ENCODE peak calls at places on chromosome 1, in eight cellular contexts. Y is heart left ventricle; S is uterus; I is CD8-positive, alpha-beta memory T cell; D is neuronal stem cell; W is HAP-1; A is neural progenitor cell; L is CD4-positive, CD25-positive, alpha-beta regulatory T cell. Q is an unnamed sample.
A peak's percentile ranks its signal among the peaks of the same experiment; 100 is the strongest.

GRCh38 chr1:64877151-64877550 is 89.2 kb downstream of the JAK1 start:
- DNase-seq in Y (no peak), S (no peak), I (peak; percentile 62), D (no peak), W (no peak), A (no peak), L (peak; percentile 82), Q (no peak)

GRCh38 chr1:192808588-192809285 is at the start of gene RGS2:
- DNase-seq in Y (peak; percentile 93), S (peak; percentile 93), I (peak; percentile 93), D (peak; percentile 91), W (peak; percentile 94), A (peak; percentile 96), L (peak; percentile 89), Q (peak; percentile 92)

GRCh38 chr1:193919827-193920226 is 733.4 kb upstream of the B3GALT2 start:
- DNase-seq in Y (no peak), S (no peak), I (no peak), D (no peak), W (no peak), A (no peak), L (no peak), Q (no peak)

GRCh38 chr1:94258873-94259331 is 21.5 kb upstream of the ARHGAP29 start:
- DNase-seq in Y (peak; percentile 22), S (peak; percentile 30), I (no peak), D (no peak), W (no peak), A (no peak), L (no peak), Q (peak; percentile 56)

GRCh38 chr1:199522936-199523335 is 504.6 kb upstream of the NR5A2 start:
- DNase-seq in Y (no peak), S (no peak), I (no peak), D (no peak), W (no peak), A (no peak), L (no peak), Q (no peak)

GRCh38 chr1:240342251-240342625 is 250.6 kb downstream of the FMN2 start:
- DNase-seq in Y (no peak), S (no peak), I (no peak), D (no peak), W (no peak), A (no peak), L (no peak), Q (no peak)

GRCh38 chr1:65159801-65160523 is 12.0 kb downstream of the AK4 start:
- DNase-seq in Y (no peak), S (no peak), I (no peak), D (no peak), W (no peak), A (no peak), L (no peak), Q (no peak)

GRCh38 chr1:82321794-82322193 is 521.1 kb downstream of the ADGRL2 start:
- DNase-seq in Y (no peak), S (no peak), I (no peak), D (no peak), W (no peak), A (no peak), L (no peak), Q (no peak)

GRCh38 chr1:45880930-45881329 is 77.5 kb downstream of the MAST2 start:
- DNase-seq in Y (no peak), S (no peak), I (no peak), D (no peak), W (no peak), A (no peak), L (no peak), Q (no peak)

GRCh38 chr1:3657096-3657475 is 4.8 kb downstream of the TP73 start:
- DNase-seq in Y (no peak), S (no peak), I (no peak), D (no peak), W (no peak), A (no peak), L (no peak), Q (no peak)

GRCh38 chr1:205667909-205668643 is 12.2 kb downstream of the SLC45A3 start:
- DNase-seq in Y (no peak), S (no peak), I (no peak), D (no peak), W (no peak), A (peak; percentile 2), L (no peak), Q (no peak)

GRCh38 chr1:236154671-236155398 is 12.5 kb downstream of the GPR137B start:
- DNase-seq in Y (no peak), S (no peak), I (no peak), D (no peak), W (no peak), A (no peak), L (no peak), Q (no peak)

GRCh38 chr1:224082146-224082545 is 31.8 kb upstream of the FBXO28 start:
- DNase-seq in Y (no peak), S (no peak), I (no peak), D (no peak), W (peak; percentile 24), A (no peak), L (no peak), Q (no peak)

GRCh38 chr1:63917571-63918394 is 144.0 kb downstream of the ROR1 start:
- DNase-seq in Y (no peak), S (no peak), I (no peak), D (no peak), W (no peak), A (peak; percentile 55), L (no peak), Q (no peak)

GRCh38 chr1:203276916-203277535 is 28.3 kb upstream of the BTG2 start:
- DNase-seq in Y (no peak), S (peak; percentile 61), I (no peak), D (no peak), W (no peak), A (no peak), L (no peak), Q (no peak)

DNA sequence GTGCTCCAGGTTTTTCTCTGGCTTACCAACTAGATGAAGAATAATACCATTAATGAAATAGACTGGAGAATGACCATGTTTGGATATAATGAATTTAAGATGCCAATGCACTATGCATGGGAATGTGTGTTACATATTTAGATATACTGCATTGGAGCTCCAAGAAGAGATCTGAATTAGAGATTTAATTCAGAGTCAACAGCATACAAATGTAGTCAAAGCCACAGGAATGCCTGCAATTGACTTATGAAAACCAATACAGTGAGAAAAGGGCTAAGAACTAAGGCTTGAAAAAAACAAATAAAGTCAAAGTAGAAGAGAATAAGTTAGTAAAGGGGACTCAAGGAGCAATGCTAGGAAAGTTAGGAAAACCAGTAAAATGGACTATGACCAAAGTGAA is 59.1 kb downstream of the USP24 start:
- DNase-seq in Y (no peak), S (no peak), I (no peak), D (no peak), W (no peak), A (no peak), L (no peak), Q (no peak)
- H3K4me1 ChIP-seq in Y (no peaks in the 10 kb centered on the region), S (no peaks in the 10 kb centered on the region), I (peaks cover 15% of the 10 kb centered on the region), D (no peaks in the 10 kb centered on the region), W (no peaks in the 10 kb centered on the region), A (peaks cover 5% of the 10 kb centered on the region), L (peaks cover 17% of the 10 kb centered on the region), Q (no peaks in the 10 kb centered on the region)

GRCh38 chr1:2258996-2259395 is 30.9 kb downstream of the SKI start:
- DNase-seq in Y (no peak), S (no peak), I (peak; percentile 68), D (no peak), W (no peak), A (no peak), L (peak; percentile 55), Q (no peak)

GRCh38 chr1:2259668-2260392 is 31.7 kb downstream of the SKI start:
- DNase-seq in Y (no peak), S (no peak), I (no peak), D (no peak), W (no peak), A (no peak), L (no peak), Q (no peak)

GRCh38 chr1:2258122-2258812 is 30.1 kb downstream of the SKI start:
- DNase-seq in Y (no peak), S (no peak), I (no peak), D (no peak), W (no peak), A (no peak), L (no peak), Q (no peak)

GRCh38 chr1:2257245-2257627 is 29.1 kb downstream of the SKI start:
- DNase-seq in Y (no peak), S (no peak), I (no peak), D (no peak), W (no peak), A (peak; percentile 56), L (no peak), Q (no peak)

DNA sequence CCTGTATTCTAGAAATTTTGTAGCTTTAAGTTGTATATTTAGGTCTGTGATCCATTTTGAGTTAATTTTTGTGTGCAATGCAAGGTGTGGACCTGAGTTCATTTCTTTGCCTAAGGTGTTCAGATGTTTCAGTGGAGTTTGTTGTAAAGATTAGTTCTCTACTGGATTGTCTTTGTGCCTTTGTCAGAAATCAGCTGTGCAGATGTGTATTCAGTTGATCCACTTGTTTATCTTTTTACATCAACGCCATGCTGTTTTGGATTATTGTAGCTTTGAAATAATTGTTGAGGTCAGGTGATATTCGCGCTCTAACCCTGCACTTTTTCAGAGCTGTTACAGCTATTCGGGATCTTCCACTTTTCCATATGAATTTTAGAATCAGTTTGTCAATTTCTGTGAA is 32.8 kb downstream of the SKI start:
- DNase-seq in Y (no peak), S (no peak), I (no peak), D (no peak), W (no peak), A (no peak), L (no peak), Q (no peak)
- H3K4me1 ChIP-seq in Y (peaks cover 65% of the 10 kb centered on the region), S (peaks cover 2% of the 10 kb centered on the region), I (peaks cover 64% of the 10 kb centered on the region), D (peaks cover 6% of the 10 kb centered on the region), W (no peaks in the 10 kb centered on the region), A (peaks cover 18% of the 10 kb centered on the region), L (peaks cover 43% of the 10 kb centered on the region), Q (peaks cover 3% of the 10 kb centered on the region)

GRCh38 chr1:217348960-217349664 is 281.8 kb downstream of the GPATCH2 start:
- DNase-seq in Y (no peak), S (no peak), I (no peak), D (no peak), W (no peak), A (no peak), L (no peak), Q (no peak)

GRCh38 chr1:217360510-217360909 is 270.4 kb downstream of the GPATCH2 start:
- DNase-seq in Y (no peak), S (no peak), I (no peak), D (no peak), W (no peak), A (no peak), L (no peak), Q (no peak)

DNA sequence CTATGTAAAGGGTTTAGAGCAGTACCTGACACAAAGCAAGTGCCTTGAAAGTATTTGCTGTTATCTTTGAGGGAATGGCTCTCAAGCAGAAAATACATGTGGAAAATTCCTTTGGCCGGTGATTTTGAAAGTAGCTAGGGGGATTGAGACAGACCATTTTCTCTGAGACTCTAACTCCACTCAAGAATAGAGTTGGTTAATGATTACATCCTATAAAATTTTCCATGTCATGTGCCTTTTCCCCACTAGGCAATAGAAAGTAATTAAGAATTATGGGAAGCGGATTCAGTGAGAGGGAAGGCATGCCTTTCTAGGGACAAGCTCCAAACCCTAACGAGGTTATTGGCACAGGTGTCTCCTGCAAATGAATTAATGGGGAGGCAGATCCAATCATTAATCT is 276.0 kb downstream of the GPATCH2 start:
- DNase-seq in Y (no peak), S (no peak), I (no peak), D (no peak), W (no peak), A (no peak), L (no peak), Q (no peak)
- H3K4me1 ChIP-seq in Y (no peaks in the 10 kb centered on the region), S (no peaks in the 10 kb centered on the region), I (no peaks in the 10 kb centered on the region), D (no peaks in the 10 kb centered on the region), W (no peaks in the 10 kb centered on the region), A (no peaks in the 10 kb centered on the region), L (no peaks in the 10 kb centered on the region), Q (no peaks in the 10 kb centered on the region)

GRCh38 chr1:36377776-36378175 is 7.9 kb downstream of the STK40 start:
- DNase-seq in Y (no peak), S (no peak), I (no peak), D (no peak), W (no peak), A (no peak), L (no peak), Q (no peak)
- H3K4me1 ChIP-seq in Y (peaks cover 96% of the 10 kb centered on the region), S (peaks cover 27% of the 10 kb centered on the region), I (peaks cover 71% of the 10 kb centered on the region), D (peaks cover 22% of the 10 kb centered on the region), W (peaks cover 7% of the 10 kb centered on the region), A (peaks cover 18% of the 10 kb centered on the region), L (peaks cover 65% of the 10 kb centered on the region), Q (peaks cover 19% of the 10 kb centered on the region)